ENCODE peak calls at places on chromosomes 4 and X, in ten cellular contexts. One of them, this sample, is unnamed.

GRCh38 chr4:134085525-134085924 is 116.1 kb downstream of the PABPC4L start:
- DNase-seq in AG04450: no peak
- DNase-seq in activated CD8-positive, alpha-beta T cell treated with anti-CD3 and anti-CD28 coated beads for 36 hours: no peak
- DNase-seq in ACHN: no peak
- DNase-seq in ovary: no peak
- DNase-seq in AG08395: no peak
- DNase-seq in adipocyte: no peak
- DNase-seq in mammary epithelial cell: no peak
- DNase-seq in hypothalamus: no peak
- DNase-seq in NCI-H1105: no peak
- DNase-seq in this sample: no peak

GRCh38 chrX:15761564-15762191 is 23.6 kb downstream of the CA5B start:
- DNase-seq in AG04450: no peak
- DNase-seq in activated CD8-positive, alpha-beta T cell treated with anti-CD3 and anti-CD28 coated beads for 36 hours: peak; percentile 42
- DNase-seq in ACHN: peak; percentile 14
- DNase-seq in ovary: no peak
- DNase-seq in AG08395: peak; percentile 63
- DNase-seq in adipocyte: peak; percentile 75
- DNase-seq in mammary epithelial cell: no peak
- DNase-seq in hypothalamus: no peak
- DNase-seq in NCI-H1105: no peak
- DNase-seq in this sample: peak; percentile 12

GRCh38 chrX:130952266-130953043 is 49.4 kb upstream of the ENOX2 start:
- DNase-seq in AG04450: no peak
- DNase-seq in activated CD8-positive, alpha-beta T cell treated with anti-CD3 and anti-CD28 coated beads for 36 hours: no peak
- DNase-seq in ACHN: no peak
- DNase-seq in ovary: no peak
- DNase-seq in AG08395: no peak
- DNase-seq in adipocyte: no peak
- DNase-seq in mammary epithelial cell: no peak
- DNase-seq in hypothalamus: no peak
- DNase-seq in NCI-H1105: no peak
- DNase-seq in this sample: no peak

GRCh38 chrX:153941331-153942252 is 2.9 kb downstream of the RENBP start:
- DNase-seq in AG04450: no peak
- DNase-seq in activated CD8-positive, alpha-beta T cell treated with anti-CD3 and anti-CD28 coated beads for 36 hours: no peak
- DNase-seq in ACHN: no peak
- DNase-seq in ovary: no peak
- DNase-seq in AG08395: no peak
- DNase-seq in adipocyte: no peak
- DNase-seq in mammary epithelial cell: no peak
- DNase-seq in hypothalamus: no peak
- DNase-seq in NCI-H1105: no peak
- DNase-seq in this sample: no peak

GRCh38 chr4:46993075-46994006 is at the start of gene GABRA4:
- DNase-seq in AG04450: no peak
- DNase-seq in activated CD8-positive, alpha-beta T cell treated with anti-CD3 and anti-CD28 coated beads for 36 hours: peak; percentile 4
- DNase-seq in ACHN: no peak
- DNase-seq in ovary: no peak
- DNase-seq in AG08395: no peak
- DNase-seq in adipocyte: no peak
- DNase-seq in mammary epithelial cell: peak; percentile 2
- DNase-seq in hypothalamus: no peak
- DNase-seq in NCI-H1105: no peak
- DNase-seq in this sample: no peak

GRCh38 chr4:48112017-48112667 is 21.9 kb downstream of the TXK start:
- DNase-seq in AG04450: no peak
- DNase-seq in activated CD8-positive, alpha-beta T cell treated with anti-CD3 and anti-CD28 coated beads for 36 hours: peak; percentile 54
- DNase-seq in ACHN: no peak
- DNase-seq in ovary: no peak
- DNase-seq in AG08395: peak; percentile 34
- DNase-seq in adipocyte: peak; percentile 40
- DNase-seq in mammary epithelial cell: peak; percentile 21
- DNase-seq in hypothalamus: no peak
- DNase-seq in NCI-H1105: no peak
- DNase-seq in this sample: no peak

GRCh38 chrX:42821803-42822443 is 44.0 kb upstream of the PPP1R2C start:
- DNase-seq in AG04450: no peak
- DNase-seq in activated CD8-positive, alpha-beta T cell treated with anti-CD3 and anti-CD28 coated beads for 36 hours: no peak
- DNase-seq in ACHN: no peak
- DNase-seq in ovary: no peak
- DNase-seq in AG08395: no peak
- DNase-seq in adipocyte: no peak
- DNase-seq in mammary epithelial cell: no peak
- DNase-seq in hypothalamus: no peak
- DNase-seq in NCI-H1105: no peak
- DNase-seq in this sample: no peak

GRCh38 chr4:163595590-163595989 is 101.1 kb downstream of the TMA16 start:
- DNase-seq in AG04450: no peak
- DNase-seq in activated CD8-positive, alpha-beta T cell treated with anti-CD3 and anti-CD28 coated beads for 36 hours: no peak
- DNase-seq in ACHN: no peak
- DNase-seq in ovary: no peak
- DNase-seq in AG08395: no peak
- DNase-seq in adipocyte: no peak
- DNase-seq in mammary epithelial cell: no peak
- DNase-seq in hypothalamus: no peak
- DNase-seq in NCI-H1105: no peak
- DNase-seq in this sample: no peak

GRCh38 chrX:48897157-48897620 is 379 bp downstream of the TIMM17B start:
- DNase-seq in AG04450: no peak
- DNase-seq in activated CD8-positive, alpha-beta T cell treated with anti-CD3 and anti-CD28 coated beads for 36 hours: peak; percentile 67
- DNase-seq in ACHN: peak; percentile 64
- DNase-seq in ovary: peak; percentile 88
- DNase-seq in AG08395: peak; percentile 60
- DNase-seq in adipocyte: peak; percentile 80
- DNase-seq in mammary epithelial cell: peak; percentile 77
- DNase-seq in hypothalamus: peak; percentile 30
- DNase-seq in NCI-H1105: peak; percentile 74
- DNase-seq in this sample: peak; percentile 87

GRCh38 chr4:76806336-76806735 is 91.6 kb downstream of the SOWAHB start:
- DNase-seq in AG04450: no peak
- DNase-seq in activated CD8-positive, alpha-beta T cell treated with anti-CD3 and anti-CD28 coated beads for 36 hours: no peak
- DNase-seq in ACHN: no peak
- DNase-seq in ovary: no peak
- DNase-seq in AG08395: no peak
- DNase-seq in adipocyte: no peak
- DNase-seq in mammary epithelial cell: no peak
- DNase-seq in hypothalamus: no peak
- DNase-seq in NCI-H1105: no peak
- DNase-seq in this sample: no peak

GRCh38 chrX:17608898-17609297 is 128.4 kb upstream of the SCML1 start:
- DNase-seq in AG04450: no peak
- DNase-seq in activated CD8-positive, alpha-beta T cell treated with anti-CD3 and anti-CD28 coated beads for 36 hours: no peak
- DNase-seq in ACHN: no peak
- DNase-seq in ovary: no peak
- DNase-seq in AG08395: no peak
- DNase-seq in adipocyte: peak; percentile 51
- DNase-seq in mammary epithelial cell: no peak
- DNase-seq in hypothalamus: no peak
- DNase-seq in NCI-H1105: peak; percentile 37
- DNase-seq in this sample: no peak

GRCh38 chr4:55169352-55169959 is 44.1 kb upstream of the KDR start:
- DNase-seq in AG04450: no peak
- DNase-seq in activated CD8-positive, alpha-beta T cell treated with anti-CD3 and anti-CD28 coated beads for 36 hours: no peak
- DNase-seq in ACHN: no peak
- DNase-seq in ovary: no peak
- DNase-seq in AG08395: no peak
- DNase-seq in adipocyte: no peak
- DNase-seq in mammary epithelial cell: no peak
- DNase-seq in hypothalamus: no peak
- DNase-seq in NCI-H1105: no peak
- DNase-seq in this sample: no peak

GRCh38 chr4:128600410-128600809 is 209.1 kb upstream of the JADE1 start:
- DNase-seq in AG04450: no peak
- DNase-seq in activated CD8-positive, alpha-beta T cell treated with anti-CD3 and anti-CD28 coated beads for 36 hours: no peak
- DNase-seq in ACHN: peak; percentile 20
- DNase-seq in ovary: peak; percentile 52
- DNase-seq in AG08395: no peak
- DNase-seq in adipocyte: peak; percentile 11
- DNase-seq in mammary epithelial cell: peak; percentile 17
- DNase-seq in hypothalamus: peak; percentile 13
- DNase-seq in NCI-H1105: no peak
- DNase-seq in this sample: no peak

GRCh38 chr4:123452585-123452984 is 56.0 kb downstream of the SPRY1 start:
- DNase-seq in AG04450: peak; percentile 86
- DNase-seq in activated CD8-positive, alpha-beta T cell treated with anti-CD3 and anti-CD28 coated beads for 36 hours: peak; percentile 77
- DNase-seq in ACHN: peak; percentile 13
- DNase-seq in ovary: no peak
- DNase-seq in AG08395: peak; percentile 59
- DNase-seq in adipocyte: peak; percentile 47
- DNase-seq in mammary epithelial cell: peak; percentile 91
- DNase-seq in hypothalamus: no peak
- DNase-seq in NCI-H1105: peak; percentile 4
- DNase-seq in this sample: peak; percentile 68

GRCh38 chrX:79162076-79162475 is 17.6 kb downstream of the GPR174 start:
- DNase-seq in AG04450: no peak
- DNase-seq in activated CD8-positive, alpha-beta T cell treated with anti-CD3 and anti-CD28 coated beads for 36 hours: no peak
- DNase-seq in ACHN: no peak
- DNase-seq in ovary: no peak
- DNase-seq in AG08395: no peak
- DNase-seq in adipocyte: no peak
- DNase-seq in mammary epithelial cell: no peak
- DNase-seq in hypothalamus: no peak
- DNase-seq in NCI-H1105: no peak
- DNase-seq in this sample: no peak

GRCh38 chr4:95386410-95386809 is 162.4 kb downstream of the UNC5C start:
- DNase-seq in AG04450: no peak
- DNase-seq in activated CD8-positive, alpha-beta T cell treated with anti-CD3 and anti-CD28 coated beads for 36 hours: no peak
- DNase-seq in ACHN: no peak
- DNase-seq in ovary: no peak
- DNase-seq in AG08395: no peak
- DNase-seq in adipocyte: no peak
- DNase-seq in mammary epithelial cell: no peak
- DNase-seq in hypothalamus: no peak
- DNase-seq in NCI-H1105: no peak
- DNase-seq in this sample: no peak

GRCh38 chr4:74374561-74375327 is 9.8 kb downstream of the EREG start:
- DNase-seq in AG04450: no peak
- DNase-seq in activated CD8-positive, alpha-beta T cell treated with anti-CD3 and anti-CD28 coated beads for 36 hours: peak; percentile 29
- DNase-seq in ACHN: peak; percentile 50
- DNase-seq in ovary: no peak
- DNase-seq in AG08395: peak; percentile 54
- DNase-seq in adipocyte: peak; percentile 87
- DNase-seq in mammary epithelial cell: peak; percentile 99
- DNase-seq in hypothalamus: no peak
- DNase-seq in NCI-H1105: no peak
- DNase-seq in this sample: peak; percentile 72

GRCh38 chr4:33060873-33061542 is 2340.8 kb downstream of the PCDH7 start:
- DNase-seq in AG04450: peak; percentile 7
- DNase-seq in activated CD8-positive, alpha-beta T cell treated with anti-CD3 and anti-CD28 coated beads for 36 hours: peak; percentile 10
- DNase-seq in ACHN: peak; percentile 65
- DNase-seq in ovary: no peak
- DNase-seq in AG08395: peak; percentile 31
- DNase-seq in adipocyte: peak; percentile 80
- DNase-seq in mammary epithelial cell: peak; percentile 2
- DNase-seq in hypothalamus: peak; percentile 0
- DNase-seq in NCI-H1105: peak; percentile 5
- DNase-seq in this sample: no peak

GRCh38 chrX:52558140-52558539 is 41.3 kb upstream of the XAGE1B start:
- DNase-seq in AG04450: no peak
- DNase-seq in activated CD8-positive, alpha-beta T cell treated with anti-CD3 and anti-CD28 coated beads for 36 hours: no peak
- DNase-seq in ACHN: no peak
- DNase-seq in ovary: no peak
- DNase-seq in AG08395: no peak
- DNase-seq in adipocyte: no peak
- DNase-seq in mammary epithelial cell: no peak
- DNase-seq in hypothalamus: no peak
- DNase-seq in NCI-H1105: no peak
- DNase-seq in this sample: no peak

GRCh38 chr4:150348079-150348478 is 233.9 kb upstream of the MAB21L2 start:
- DNase-seq in AG04450: no peak
- DNase-seq in activated CD8-positive, alpha-beta T cell treated with anti-CD3 and anti-CD28 coated beads for 36 hours: no peak
- DNase-seq in ACHN: peak; percentile 29
- DNase-seq in ovary: no peak
- DNase-seq in AG08395: peak; percentile 10
- DNase-seq in adipocyte: peak; percentile 32
- DNase-seq in mammary epithelial cell: peak; percentile 74
- DNase-seq in hypothalamus: no peak
- DNase-seq in NCI-H1105: no peak
- DNase-seq in this sample: peak; percentile 85

GRCh38 chr4:85543832-85544231 is 68.9 kb downstream of the ARHGAP24 start:
- DNase-seq in AG04450: no peak
- DNase-seq in activated CD8-positive, alpha-beta T cell treated with anti-CD3 and anti-CD28 coated beads for 36 hours: no peak
- DNase-seq in ACHN: no peak
- DNase-seq in ovary: no peak
- DNase-seq in AG08395: peak; percentile 33
- DNase-seq in adipocyte: peak; percentile 40
- DNase-seq in mammary epithelial cell: no peak
- DNase-seq in hypothalamus: no peak
- DNase-seq in NCI-H1105: no peak
- DNase-seq in this sample: no peak

GRCh38 chr4:1248262-1249147 is at the start of gene CTBP1:
- DNase-seq in AG04450: peak; percentile 45
- DNase-seq in activated CD8-positive, alpha-beta T cell treated with anti-CD3 and anti-CD28 coated beads for 36 hours: peak; percentile 76
- DNase-seq in ACHN: peak; percentile 76
- DNase-seq in ovary: peak; percentile 90
- DNase-seq in AG08395: peak; percentile 99
- DNase-seq in adipocyte: peak; percentile 94
- DNase-seq in mammary epithelial cell: peak; percentile 80
- DNase-seq in hypothalamus: peak; percentile 59
- DNase-seq in NCI-H1105: peak; percentile 29
- DNase-seq in this sample: peak; percentile 69

GRCh38 chrX:13180807-13181206 is 136.4 kb upstream of the FAM9C start:
- DNase-seq in AG04450: no peak
- DNase-seq in activated CD8-positive, alpha-beta T cell treated with anti-CD3 and anti-CD28 coated beads for 36 hours: no peak
- DNase-seq in ACHN: no peak
- DNase-seq in ovary: no peak
- DNase-seq in AG08395: peak; percentile 47
- DNase-seq in adipocyte: no peak
- DNase-seq in mammary epithelial cell: peak; percentile 89
- DNase-seq in hypothalamus: no peak
- DNase-seq in NCI-H1105: no peak
- DNase-seq in this sample: peak; percentile 37

GRCh38 chrX:47958943-47959342 is 44.8 kb downstream of the ZNF182 start:
- DNase-seq in AG04450: no peak
- DNase-seq in activated CD8-positive, alpha-beta T cell treated with anti-CD3 and anti-CD28 coated beads for 36 hours: peak; percentile 30
- DNase-seq in ACHN: no peak
- DNase-seq in ovary: no peak
- DNase-seq in AG08395: no peak
- DNase-seq in adipocyte: no peak
- DNase-seq in mammary epithelial cell: no peak
- DNase-seq in hypothalamus: no peak
- DNase-seq in NCI-H1105: no peak
- DNase-seq in this sample: peak; percentile 13

GRCh38 chrX:115560211-115560977 is 580 bp upstream of the PLS3 start:
- DNase-seq in AG04450: no peak
- DNase-seq in activated CD8-positive, alpha-beta T cell treated with anti-CD3 and anti-CD28 coated beads for 36 hours: no peak
- DNase-seq in ACHN: peak; percentile 54
- DNase-seq in ovary: no peak
- DNase-seq in AG08395: no peak
- DNase-seq in adipocyte: no peak
- DNase-seq in mammary epithelial cell: peak; percentile 81
- DNase-seq in hypothalamus: no peak
- DNase-seq in NCI-H1105: no peak
- DNase-seq in this sample: no peak

GRCh38 chr4:650951-651883 is 22.9 kb downstream of the ATP5ME start:
- DNase-seq in AG04450: no peak
- DNase-seq in activated CD8-positive, alpha-beta T cell treated with anti-CD3 and anti-CD28 coated beads for 36 hours: no peak
- DNase-seq in ACHN: no peak
- DNase-seq in ovary: no peak
- DNase-seq in AG08395: no peak
- DNase-seq in adipocyte: no peak
- DNase-seq in mammary epithelial cell: peak; percentile 7
- DNase-seq in hypothalamus: peak; percentile 74
- DNase-seq in NCI-H1105: peak; percentile 6
- DNase-seq in this sample: no peak

GRCh38 chr4:13920901-13921300 is 293.4 kb upstream of the BOD1L1 start:
- DNase-seq in AG04450: peak; percentile 100
- DNase-seq in activated CD8-positive, alpha-beta T cell treated with anti-CD3 and anti-CD28 coated beads for 36 hours: no peak
- DNase-seq in ACHN: peak; percentile 95
- DNase-seq in ovary: no peak
- DNase-seq in AG08395: peak; percentile 94
- DNase-seq in adipocyte: peak; percentile 97
- DNase-seq in mammary epithelial cell: peak; percentile 100
- DNase-seq in hypothalamus: no peak
- DNase-seq in NCI-H1105: no peak
- DNase-seq in this sample: no peak

GRCh38 chr4:73668806-73669205 is 48.6 kb upstream of the RASSF6 start:
- DNase-seq in AG04450: no peak
- DNase-seq in activated CD8-positive, alpha-beta T cell treated with anti-CD3 and anti-CD28 coated beads for 36 hours: no peak
- DNase-seq in ACHN: no peak
- DNase-seq in ovary: no peak
- DNase-seq in AG08395: no peak
- DNase-seq in adipocyte: peak; percentile 58
- DNase-seq in mammary epithelial cell: no peak
- DNase-seq in hypothalamus: no peak
- DNase-seq in NCI-H1105: peak; percentile 10
- DNase-seq in this sample: peak; percentile 27